ENCODE peak calls at places on chromosome 10, in four cellular contexts. One of them, this sample, is unnamed.

GRCh38 chr10:37703833-37704382 is 153.5 kb downstream of the ZNF248 start:
- DNase-seq in CD8-positive, alpha-beta T cell: no peak
- DNase-seq in astrocyte of the cerebellum: no peak
- DNase-seq in psoas muscle: no peak
- DNase-seq in this sample: no peak

GRCh38 chr10:49606981-49607535 is 3.1 kb upstream of the SLC18A3 start:
- DNase-seq in CD8-positive, alpha-beta T cell: peak
- DNase-seq in astrocyte of the cerebellum: peak
- DNase-seq in psoas muscle: peak
- DNase-seq in this sample: peak

GRCh38 chr10:61211468-61211867 is 241.7 kb downstream of the TMEM26 start:
- DNase-seq in CD8-positive, alpha-beta T cell: no peak
- DNase-seq in astrocyte of the cerebellum: no peak
- DNase-seq in psoas muscle: no peak
- DNase-seq in this sample: no peak

GRCh38 chr10:3887404-3887803 is 102.4 kb upstream of the KLF6 start:
- DNase-seq in CD8-positive, alpha-beta T cell: no peak
- DNase-seq in astrocyte of the cerebellum: no peak
- DNase-seq in psoas muscle: peak
- DNase-seq in this sample: no peak

GRCh38 chr10:93752761-93753160 is 5.0 kb upstream of the LGI1 start:
- DNase-seq in CD8-positive, alpha-beta T cell: no peak
- DNase-seq in astrocyte of the cerebellum: no peak
- DNase-seq in psoas muscle: no peak
- DNase-seq in this sample: no peak

GRCh38 chr10:33484787-33485186 is 150.3 kb upstream of the NRP1 start:
- DNase-seq in CD8-positive, alpha-beta T cell: no peak
- DNase-seq in astrocyte of the cerebellum: no peak
- DNase-seq in psoas muscle: no peak
- DNase-seq in this sample: no peak

GRCh38 chr10:130362308-130362761 is 226.1 kb downstream of the GLRX3 start:
- DNase-seq in CD8-positive, alpha-beta T cell: peak
- DNase-seq in astrocyte of the cerebellum: no peak
- DNase-seq in psoas muscle: no peak
- DNase-seq in this sample: no peak

GRCh38 chr10:78209987-78210386 is 176.3 kb downstream of the RPS24 start:
- DNase-seq in CD8-positive, alpha-beta T cell: no peak
- DNase-seq in astrocyte of the cerebellum: no peak
- DNase-seq in psoas muscle: no peak
- DNase-seq in this sample: no peak

GRCh38 chr10:119754085-119754484 is 28.2 kb downstream of the INPP5F start:
- DNase-seq in CD8-positive, alpha-beta T cell: no peak
- DNase-seq in astrocyte of the cerebellum: no peak
- DNase-seq in psoas muscle: no peak
- DNase-seq in this sample: no peak

GRCh38 chr10:84478155-84478554 is 149.8 kb downstream of the CCSER2 start:
- DNase-seq in CD8-positive, alpha-beta T cell: no peak
- DNase-seq in astrocyte of the cerebellum: no peak
- DNase-seq in psoas muscle: no peak
- DNase-seq in this sample: no peak

GRCh38 chr10:27699778-27700177 is 45.8 kb downstream of the MKX start:
- DNase-seq in CD8-positive, alpha-beta T cell: no peak
- DNase-seq in astrocyte of the cerebellum: no peak
- DNase-seq in psoas muscle: no peak
- DNase-seq in this sample: no peak

GRCh38 chr10:20399789-20400188 is 497.3 kb downstream of the NEBL start:
- DNase-seq in CD8-positive, alpha-beta T cell: no peak
- DNase-seq in astrocyte of the cerebellum: no peak
- DNase-seq in psoas muscle: no peak
- DNase-seq in this sample: no peak

GRCh38 chr10:109696462-109696861 is 226.8 kb downstream of the XPNPEP1 start:
- DNase-seq in CD8-positive, alpha-beta T cell: no peak
- DNase-seq in astrocyte of the cerebellum: no peak
- DNase-seq in psoas muscle: no peak
- DNase-seq in this sample: no peak

GRCh38 chr10:109696981-109697775 is 226.1 kb downstream of the XPNPEP1 start:
- DNase-seq in CD8-positive, alpha-beta T cell: no peak
- DNase-seq in astrocyte of the cerebellum: no peak
- DNase-seq in psoas muscle: no peak
- DNase-seq in this sample: no peak

GRCh38 chr10:109698121-109698520 is 225.2 kb downstream of the XPNPEP1 start:
- DNase-seq in CD8-positive, alpha-beta T cell: no peak
- DNase-seq in astrocyte of the cerebellum: no peak
- DNase-seq in psoas muscle: no peak
- DNase-seq in this sample: no peak

GRCh38 chr10:109701583-109702215 is 221.6 kb downstream of the XPNPEP1 start:
- DNase-seq in CD8-positive, alpha-beta T cell: no peak
- DNase-seq in astrocyte of the cerebellum: no peak
- DNase-seq in psoas muscle: no peak
- DNase-seq in this sample: no peak

DNA sequence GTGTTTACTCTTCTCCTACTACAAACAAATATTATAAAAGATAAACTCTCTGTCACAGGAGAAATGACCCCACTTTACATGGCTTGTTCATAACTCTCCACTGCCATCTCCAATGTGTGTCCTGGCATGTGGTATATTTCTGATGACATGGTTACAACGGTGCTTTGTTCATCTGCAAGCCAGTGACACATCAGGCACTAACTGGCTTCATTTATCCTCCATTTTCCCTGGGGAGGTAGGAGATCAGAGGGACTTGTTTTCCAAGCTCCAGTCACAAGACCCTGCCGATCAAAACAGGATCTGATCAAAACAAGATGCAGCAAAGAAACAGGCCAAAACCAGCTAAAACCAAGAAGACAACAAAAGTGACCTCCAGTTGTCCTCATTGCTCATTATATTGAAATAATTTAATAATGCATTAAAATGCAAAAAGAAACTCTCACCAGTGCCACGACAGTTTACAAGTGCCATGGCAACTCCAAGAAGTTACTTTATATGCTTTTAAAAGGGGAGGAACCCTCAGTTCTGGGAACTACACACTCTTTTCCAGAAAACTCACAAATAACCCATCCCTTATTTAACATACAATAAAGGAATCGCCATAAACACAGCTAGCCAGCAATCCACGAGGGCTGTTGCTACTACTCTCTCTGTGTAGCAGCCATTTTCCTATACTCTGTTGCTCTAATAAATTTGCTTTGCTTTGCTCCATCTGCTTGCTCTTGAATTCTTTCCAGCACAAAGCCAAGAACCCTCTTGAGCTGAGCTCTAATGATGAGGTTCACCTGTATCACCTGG is 224.2 kb downstream of the XPNPEP1 start:
- DNase-seq in CD8-positive, alpha-beta T cell: no peak
- DNase-seq in astrocyte of the cerebellum: no peak
- DNase-seq in psoas muscle: no peak
- DNase-seq in this sample: no peak
- TF ChIP-seq CTCF in CD8-positive, alpha-beta T cell: no peak
- TF ChIP-seq CTCF in astrocyte of the cerebellum: no peak
- TF ChIP-seq CTCF in psoas muscle: no peak
- TF ChIP-seq CTCF in this sample: no peak

DNA sequence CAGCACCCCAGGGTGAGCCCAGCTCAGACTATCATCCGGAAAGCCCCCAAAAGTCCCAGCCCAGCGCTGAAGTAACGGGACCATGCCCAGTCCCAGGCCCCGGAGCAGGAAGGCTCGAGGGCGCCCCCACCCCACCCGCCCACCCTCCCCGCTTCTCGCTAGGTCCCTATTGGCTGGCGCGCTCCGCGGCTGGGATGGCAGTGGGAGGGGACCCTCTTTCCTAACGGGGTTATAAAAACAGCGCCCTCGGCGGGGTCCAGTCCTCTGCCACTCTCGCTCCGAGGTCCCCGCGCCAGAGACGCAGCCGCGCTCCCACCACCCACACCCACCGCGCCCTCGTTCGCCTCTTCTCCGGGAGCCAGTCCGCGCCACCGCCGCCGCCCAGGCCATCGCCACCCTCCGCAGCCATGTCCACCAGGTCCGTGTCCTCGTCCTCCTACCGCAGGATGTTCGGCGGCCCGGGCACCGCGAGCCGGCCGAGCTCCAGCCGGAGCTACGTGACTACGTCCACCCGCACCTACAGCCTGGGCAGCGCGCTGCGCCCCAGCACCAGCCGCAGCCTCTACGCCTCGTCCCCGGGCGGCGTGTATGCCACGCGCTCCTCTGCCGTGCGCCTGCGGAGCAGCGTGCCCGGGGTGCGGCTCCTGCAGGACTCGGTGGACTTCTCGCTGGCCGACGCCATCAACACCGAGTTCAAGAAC is 1.1 kb downstream of the VIM start:
- DNase-seq in CD8-positive, alpha-beta T cell: peak
- DNase-seq in astrocyte of the cerebellum: peak
- DNase-seq in psoas muscle: peak
- DNase-seq in this sample: peak
- TF ChIP-seq CTCF in CD8-positive, alpha-beta T cell: no peak
- TF ChIP-seq CTCF in astrocyte of the cerebellum: no peak
- TF ChIP-seq CTCF in psoas muscle: no peak
- TF ChIP-seq CTCF in this sample: no peak

DNA sequence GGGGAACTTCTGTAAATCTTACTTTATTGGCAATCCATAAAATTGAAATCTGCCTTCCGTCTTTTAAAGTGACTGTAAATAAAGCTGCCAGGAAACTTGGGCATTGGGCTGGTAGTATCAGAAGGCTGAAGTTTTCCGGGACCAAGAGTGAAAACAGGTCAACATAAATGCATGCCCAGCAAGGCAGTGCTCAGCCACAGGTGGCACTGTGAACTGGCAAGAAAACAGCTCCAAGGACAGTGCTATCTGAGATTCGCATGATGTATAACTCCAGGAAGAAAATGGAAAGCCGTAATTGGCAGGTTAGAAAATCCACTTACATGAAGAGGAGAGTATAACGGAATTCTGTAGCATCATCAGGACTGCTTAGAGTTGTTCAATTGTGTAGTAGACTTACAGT is 1.9 kb upstream of the INSYN2A start:
- DNase-seq in CD8-positive, alpha-beta T cell: no peak
- DNase-seq in astrocyte of the cerebellum: no peak
- DNase-seq in psoas muscle: no peak
- DNase-seq in this sample: no peak
- TF ChIP-seq CTCF in CD8-positive, alpha-beta T cell: no peak
- TF ChIP-seq CTCF in astrocyte of the cerebellum: no peak
- TF ChIP-seq CTCF in psoas muscle: no peak
- TF ChIP-seq CTCF in this sample: no peak

GRCh38 chr10:85612378-85612775 is 754.2 kb downstream of the GRID1 start:
- DNase-seq in CD8-positive, alpha-beta T cell: peak
- DNase-seq in astrocyte of the cerebellum: no peak
- DNase-seq in psoas muscle: no peak
- DNase-seq in this sample: no peak

GRCh38 chr10:85611093-85611740 is 755.4 kb downstream of the GRID1 start:
- DNase-seq in CD8-positive, alpha-beta T cell: peak
- DNase-seq in astrocyte of the cerebellum: no peak
- DNase-seq in psoas muscle: no peak
- DNase-seq in this sample: no peak

GRCh38 chr10:85613391-85613790 is 753.2 kb downstream of the GRID1 start:
- DNase-seq in CD8-positive, alpha-beta T cell: peak
- DNase-seq in astrocyte of the cerebellum: no peak
- DNase-seq in psoas muscle: no peak
- DNase-seq in this sample: no peak

GRCh38 chr10:85611746-85612377 is 754.7 kb downstream of the GRID1 start:
- DNase-seq in CD8-positive, alpha-beta T cell: peak
- DNase-seq in astrocyte of the cerebellum: no peak
- DNase-seq in psoas muscle: no peak
- DNase-seq in this sample: no peak

DNA sequence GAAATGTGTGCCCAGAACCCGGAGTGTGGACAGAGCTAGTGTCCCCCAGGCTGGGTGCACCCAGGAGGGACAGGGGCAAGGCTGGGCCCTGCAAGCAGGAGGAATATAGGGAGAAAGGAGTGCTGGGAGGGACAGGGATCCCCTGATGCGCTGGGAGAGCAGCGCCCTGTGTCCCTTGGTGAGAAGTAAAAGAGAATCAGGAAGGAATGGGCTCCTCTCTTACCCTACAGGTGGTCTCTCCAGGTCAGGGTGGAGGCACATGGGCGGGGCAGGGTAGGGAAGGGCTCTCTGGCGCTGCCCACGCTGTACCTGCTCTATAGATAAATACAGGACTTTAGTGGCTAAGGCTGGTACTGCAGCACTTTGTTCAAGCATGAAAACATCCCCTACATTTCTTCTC is 753.8 kb downstream of the GRID1 start:
- DNase-seq in CD8-positive, alpha-beta T cell: peak
- DNase-seq in astrocyte of the cerebellum: no peak
- DNase-seq in psoas muscle: no peak
- DNase-seq in this sample: no peak
- TF ChIP-seq CTCF in CD8-positive, alpha-beta T cell: peak
- TF ChIP-seq CTCF in astrocyte of the cerebellum: peak
- TF ChIP-seq CTCF in psoas muscle: peak
- TF ChIP-seq CTCF in this sample: no peak

This sample was measured in CD14-positive monocyte.